ENCODE peak calls at places on chromosomes 4 and X, in seven cellular contexts. One of them, this sample, is unnamed.

GRCh38 chr4:115082633-115083032 is 30.8 kb downstream of the NDST4 start:
- DNase-seq in left lung: no peak
- DNase-seq in cardiac muscle cell: no peak
- DNase-seq in fibroblast of villous mesenchyme: no peak
- DNase-seq in sigmoid colon: no peak
- DNase-seq in cardiac fibroblast: no peak
- DNase-seq in AG09309: no peak
- DNase-seq in this sample: no peak

GRCh38 chr4:117385531-117385930 is 300.2 kb upstream of the TRAM1L1 start:
- DNase-seq in left lung: no peak
- DNase-seq in cardiac muscle cell: no peak
- DNase-seq in fibroblast of villous mesenchyme: no peak
- DNase-seq in sigmoid colon: no peak
- DNase-seq in cardiac fibroblast: no peak
- DNase-seq in AG09309: no peak
- DNase-seq in this sample: no peak

GRCh38 chr4:85776091-85776490 is 301.1 kb downstream of the ARHGAP24 start:
- DNase-seq in left lung: no peak
- DNase-seq in cardiac muscle cell: peak
- DNase-seq in fibroblast of villous mesenchyme: no peak
- DNase-seq in sigmoid colon: no peak
- DNase-seq in cardiac fibroblast: no peak
- DNase-seq in AG09309: no peak
- DNase-seq in this sample: no peak

GRCh38 chr4:66575024-66575696 is 904.9 kb upstream of the EPHA5 start:
- DNase-seq in left lung: peak
- DNase-seq in cardiac muscle cell: no peak
- DNase-seq in fibroblast of villous mesenchyme: peak
- DNase-seq in sigmoid colon: no peak
- DNase-seq in cardiac fibroblast: peak
- DNase-seq in AG09309: no peak
- DNase-seq in this sample: peak

GRCh38 chrX:68842351-68842750 is 13.5 kb downstream of the EFNB1 start:
- DNase-seq in left lung: no peak
- DNase-seq in cardiac muscle cell: no peak
- DNase-seq in fibroblast of villous mesenchyme: no peak
- DNase-seq in sigmoid colon: no peak
- DNase-seq in cardiac fibroblast: no peak
- DNase-seq in AG09309: no peak
- DNase-seq in this sample: no peak

GRCh38 chr4:95256108-95256835 is 292.5 kb downstream of the UNC5C start:
- DNase-seq in left lung: no peak
- DNase-seq in cardiac muscle cell: no peak
- DNase-seq in fibroblast of villous mesenchyme: no peak
- DNase-seq in sigmoid colon: no peak
- DNase-seq in cardiac fibroblast: peak
- DNase-seq in AG09309: no peak
- DNase-seq in this sample: no peak

GRCh38 chr4:162163892-162164759 is at the start of gene FSTL5:
- DNase-seq in left lung: peak
- DNase-seq in cardiac muscle cell: peak
- DNase-seq in fibroblast of villous mesenchyme: peak
- DNase-seq in sigmoid colon: peak
- DNase-seq in cardiac fibroblast: peak
- DNase-seq in AG09309: no peak
- DNase-seq in this sample: peak

GRCh38 chrX:104270916-104271512 is 16.3 kb upstream of the ESX1 start:
- DNase-seq in left lung: no peak
- DNase-seq in cardiac muscle cell: peak
- DNase-seq in fibroblast of villous mesenchyme: peak
- DNase-seq in sigmoid colon: no peak
- DNase-seq in cardiac fibroblast: peak
- DNase-seq in AG09309: no peak
- DNase-seq in this sample: no peak

GRCh38 chr4:20046931-20047677 is 204.6 kb upstream of the SLIT2 start:
- DNase-seq in left lung: no peak
- DNase-seq in cardiac muscle cell: no peak
- DNase-seq in fibroblast of villous mesenchyme: no peak
- DNase-seq in sigmoid colon: no peak
- DNase-seq in cardiac fibroblast: peak
- DNase-seq in AG09309: no peak
- DNase-seq in this sample: no peak

GRCh38 chr4:75004755-75005668 is 72.1 kb downstream of the PARM1 start:
- DNase-seq in left lung: peak
- DNase-seq in cardiac muscle cell: no peak
- DNase-seq in fibroblast of villous mesenchyme: no peak
- DNase-seq in sigmoid colon: no peak
- DNase-seq in cardiac fibroblast: peak
- DNase-seq in AG09309: no peak
- DNase-seq in this sample: no peak

GRCh38 chr4:88107406-88108107 is 50.9 kb downstream of the ABCG2 start:
- DNase-seq in left lung: no peak
- DNase-seq in cardiac muscle cell: no peak
- DNase-seq in fibroblast of villous mesenchyme: peak
- DNase-seq in sigmoid colon: no peak
- DNase-seq in cardiac fibroblast: peak
- DNase-seq in AG09309: no peak
- DNase-seq in this sample: no peak

GRCh38 chr4:185774076-185774731 is 37.8 kb downstream of the SORBS2 start:
- DNase-seq in left lung: no peak
- DNase-seq in cardiac muscle cell: peak
- DNase-seq in fibroblast of villous mesenchyme: no peak
- DNase-seq in sigmoid colon: no peak
- DNase-seq in cardiac fibroblast: no peak
- DNase-seq in AG09309: no peak
- DNase-seq in this sample: no peak

GRCh38 chr4:76003015-76003414 is 4.3 kb downstream of the CXCL9 start:
- DNase-seq in left lung: no peak
- DNase-seq in cardiac muscle cell: no peak
- DNase-seq in fibroblast of villous mesenchyme: no peak
- DNase-seq in sigmoid colon: no peak
- DNase-seq in cardiac fibroblast: no peak
- DNase-seq in AG09309: no peak
- DNase-seq in this sample: no peak

GRCh38 chr4:97828646-97829045 is 314.6 kb downstream of the STPG2 start:
- DNase-seq in left lung: no peak
- DNase-seq in cardiac muscle cell: no peak
- DNase-seq in fibroblast of villous mesenchyme: no peak
- DNase-seq in sigmoid colon: peak
- DNase-seq in cardiac fibroblast: no peak
- DNase-seq in AG09309: no peak
- DNase-seq in this sample: no peak

GRCh38 chrX:129581904-129582303 is 41.8 kb downstream of the OCRL start:
- DNase-seq in left lung: no peak
- DNase-seq in cardiac muscle cell: no peak
- DNase-seq in fibroblast of villous mesenchyme: no peak
- DNase-seq in sigmoid colon: no peak
- DNase-seq in cardiac fibroblast: no peak
- DNase-seq in AG09309: no peak
- DNase-seq in this sample: no peak

GRCh38 chrX:65644621-65645287 is 22.7 kb upstream of the MSN start:
- DNase-seq in left lung: peak
- DNase-seq in cardiac muscle cell: no peak
- DNase-seq in fibroblast of villous mesenchyme: peak
- DNase-seq in sigmoid colon: peak
- DNase-seq in cardiac fibroblast: peak
- DNase-seq in AG09309: peak
- DNase-seq in this sample: no peak

GRCh38 chrX:42751573-42751972 is 26.4 kb downstream of the PPP1R2C start:
- DNase-seq in left lung: no peak
- DNase-seq in cardiac muscle cell: no peak
- DNase-seq in fibroblast of villous mesenchyme: no peak
- DNase-seq in sigmoid colon: no peak
- DNase-seq in cardiac fibroblast: no peak
- DNase-seq in AG09309: no peak
- DNase-seq in this sample: no peak

GRCh38 chr4:189202869-189203271 is 737.8 kb upstream of the FRG1 start:
- DNase-seq in left lung: no peak
- DNase-seq in cardiac muscle cell: peak
- DNase-seq in fibroblast of villous mesenchyme: peak
- DNase-seq in sigmoid colon: no peak
- DNase-seq in cardiac fibroblast: peak
- DNase-seq in AG09309: peak
- DNase-seq in this sample: no peak

GRCh38 chr4:110532901-110533589 is 57.1 kb downstream of the ENPEP start:
- DNase-seq in left lung: no peak
- DNase-seq in cardiac muscle cell: no peak
- DNase-seq in fibroblast of villous mesenchyme: peak
- DNase-seq in sigmoid colon: no peak
- DNase-seq in cardiac fibroblast: no peak
- DNase-seq in AG09309: no peak
- DNase-seq in this sample: no peak

GRCh38 chrX:46994096-46994495 is 81.9 kb downstream of the JADE3 start:
- DNase-seq in left lung: no peak
- DNase-seq in cardiac muscle cell: no peak
- DNase-seq in fibroblast of villous mesenchyme: peak
- DNase-seq in sigmoid colon: no peak
- DNase-seq in cardiac fibroblast: no peak
- DNase-seq in AG09309: no peak
- DNase-seq in this sample: no peak

GRCh38 chr4:16207409-16207808 is 18.9 kb downstream of the TAPT1 start:
- DNase-seq in left lung: no peak
- DNase-seq in cardiac muscle cell: no peak
- DNase-seq in fibroblast of villous mesenchyme: no peak
- DNase-seq in sigmoid colon: no peak
- DNase-seq in cardiac fibroblast: no peak
- DNase-seq in AG09309: no peak
- DNase-seq in this sample: no peak

GRCh38 chr4:173281420-173282333 is 52.5 kb downstream of the HMGB2 start:
- DNase-seq in left lung: no peak
- DNase-seq in cardiac muscle cell: no peak
- DNase-seq in fibroblast of villous mesenchyme: no peak
- DNase-seq in sigmoid colon: no peak
- DNase-seq in cardiac fibroblast: no peak
- DNase-seq in AG09309: no peak
- DNase-seq in this sample: no peak

DNA sequence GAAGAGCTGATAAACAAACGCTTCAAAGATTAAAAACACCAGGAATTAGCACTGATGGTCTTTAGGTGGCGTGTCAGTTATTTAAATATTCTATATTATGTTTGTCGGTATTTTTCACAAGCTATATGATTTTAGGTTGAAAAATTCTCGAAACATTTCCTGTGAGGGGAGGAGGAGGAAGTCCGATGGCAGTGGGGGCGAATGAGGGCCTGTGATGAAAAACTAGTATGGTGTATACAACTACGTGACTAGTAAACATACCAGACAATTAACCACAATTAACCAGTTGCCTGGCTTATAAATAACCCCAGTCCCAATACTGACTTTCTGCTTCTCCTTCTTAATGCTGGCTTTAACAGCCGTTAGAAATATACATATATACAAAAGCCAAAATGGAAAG is 612 bp upstream of the NAP1L2 start:
- DNase-seq in left lung: no peak
- DNase-seq in cardiac muscle cell: no peak
- DNase-seq in fibroblast of villous mesenchyme: no peak
- DNase-seq in sigmoid colon: no peak
- DNase-seq in cardiac fibroblast: no peak
- DNase-seq in AG09309: no peak
- DNase-seq in this sample: no peak
- H3K4me3 ChIP-seq in left lung: peak
- H3K4me3 ChIP-seq in cardiac muscle cell: peak
- H3K4me3 ChIP-seq in fibroblast of villous mesenchyme: no peak
- H3K4me3 ChIP-seq in sigmoid colon: peak
- H3K4me3 ChIP-seq in cardiac fibroblast: no peak
- H3K4me3 ChIP-seq in AG09309: no peak
- H3K4me3 ChIP-seq in this sample: peak

GRCh38 chrX:48489296-48489695 is 13.3 kb downstream of the FTSJ1 start:
- DNase-seq in left lung: no peak
- DNase-seq in cardiac muscle cell: no peak
- DNase-seq in fibroblast of villous mesenchyme: no peak
- DNase-seq in sigmoid colon: no peak
- DNase-seq in cardiac fibroblast: no peak
- DNase-seq in AG09309: no peak
- DNase-seq in this sample: peak
- H3K4me3 ChIP-seq in left lung: no peak
- H3K4me3 ChIP-seq in cardiac muscle cell: no peak
- H3K4me3 ChIP-seq in fibroblast of villous mesenchyme: no peak
- H3K4me3 ChIP-seq in sigmoid colon: no peak
- H3K4me3 ChIP-seq in cardiac fibroblast: no peak
- H3K4me3 ChIP-seq in AG09309: no peak
- H3K4me3 ChIP-seq in this sample: no peak

DNA sequence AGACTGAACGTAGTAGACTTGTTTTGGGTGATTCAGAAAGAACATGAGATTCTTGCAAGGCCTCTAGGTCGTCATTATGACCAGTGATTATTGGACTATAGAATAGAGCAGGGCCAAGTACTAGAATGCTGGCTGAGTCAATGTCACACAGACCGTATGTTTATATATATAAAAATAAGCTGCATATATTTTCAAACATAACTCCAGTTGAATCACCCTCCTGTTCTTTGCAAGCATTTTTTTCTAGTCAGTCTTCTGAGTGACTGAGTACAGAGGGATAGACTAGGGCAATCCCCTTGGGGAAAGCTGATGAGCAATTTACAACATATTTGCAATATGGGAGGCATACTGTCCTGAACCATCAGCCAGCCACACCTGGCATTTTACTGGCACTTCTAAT is 48.4 kb upstream of the PRPS1 start:
- DNase-seq in left lung: no peak
- DNase-seq in cardiac muscle cell: no peak
- DNase-seq in fibroblast of villous mesenchyme: no peak
- DNase-seq in sigmoid colon: no peak
- DNase-seq in cardiac fibroblast: no peak
- DNase-seq in AG09309: no peak
- DNase-seq in this sample: no peak
- H3K4me3 ChIP-seq in left lung: no peak
- H3K4me3 ChIP-seq in cardiac muscle cell: no peak
- H3K4me3 ChIP-seq in fibroblast of villous mesenchyme: no peak
- H3K4me3 ChIP-seq in sigmoid colon: no peak
- H3K4me3 ChIP-seq in cardiac fibroblast: no peak
- H3K4me3 ChIP-seq in AG09309: no peak
- H3K4me3 ChIP-seq in this sample: no peak

DNA sequence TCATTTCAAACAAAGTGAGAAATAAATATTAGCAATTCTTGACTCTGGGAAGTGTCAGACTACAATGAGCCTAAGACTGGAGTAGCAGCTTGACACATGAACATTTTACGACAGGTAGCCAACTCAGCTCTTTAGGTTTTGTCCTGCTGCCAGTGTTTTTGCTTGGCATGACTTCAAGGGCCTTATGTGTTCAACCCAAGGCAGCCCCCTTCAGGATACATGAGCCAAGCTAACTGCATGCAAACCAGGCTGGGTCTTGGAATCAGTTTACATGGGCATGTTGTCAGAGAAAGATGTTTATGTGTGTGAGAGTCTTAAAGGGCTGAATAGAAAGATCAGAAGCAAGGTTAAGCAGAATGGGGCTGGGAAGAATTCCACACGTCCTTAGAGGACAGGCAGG is 97.4 kb downstream of the NKX6-1 start:
- DNase-seq in left lung: no peak
- DNase-seq in cardiac muscle cell: peak
- DNase-seq in fibroblast of villous mesenchyme: no peak
- DNase-seq in sigmoid colon: no peak
- DNase-seq in cardiac fibroblast: no peak
- DNase-seq in AG09309: no peak
- DNase-seq in this sample: no peak
- H3K4me3 ChIP-seq in left lung: no peak
- H3K4me3 ChIP-seq in cardiac muscle cell: no peak
- H3K4me3 ChIP-seq in fibroblast of villous mesenchyme: no peak
- H3K4me3 ChIP-seq in sigmoid colon: no peak
- H3K4me3 ChIP-seq in cardiac fibroblast: no peak
- H3K4me3 ChIP-seq in AG09309: no peak
- H3K4me3 ChIP-seq in this sample: no peak

GRCh38 chrX:13085533-13085932 is 41.1 kb upstream of the FAM9C start:
- DNase-seq in left lung: no peak
- DNase-seq in cardiac muscle cell: no peak
- DNase-seq in fibroblast of villous mesenchyme: no peak
- DNase-seq in sigmoid colon: no peak
- DNase-seq in cardiac fibroblast: no peak
- DNase-seq in AG09309: no peak
- DNase-seq in this sample: peak
- H3K4me3 ChIP-seq in left lung: no peak
- H3K4me3 ChIP-seq in cardiac muscle cell: no peak
- H3K4me3 ChIP-seq in fibroblast of villous mesenchyme: no peak
- H3K4me3 ChIP-seq in sigmoid colon: no peak
- H3K4me3 ChIP-seq in cardiac fibroblast: no peak
- H3K4me3 ChIP-seq in AG09309: no peak
- H3K4me3 ChIP-seq in this sample: no peak

This sample was measured in spleen.